ENCODE peak calls at places on chromosomes 7 and 10, in four cellular contexts. Q is dorsolateral prefrontal cortex, H is cardiac fibroblast, B is fibroblast of lung. S is an unnamed sample.

GRCh38 chr7:80428161-80429054 is 83.5 kb downstream of the GNAT3 start:
- DNase-seq in Q (no peak), H (peak), B (peak), S (peak)

GRCh38 chr7:100866721-100867039 is 507 bp upstream of the TRIP6 start:
- DNase-seq in Q (no peak), H (no peak), B (no peak), S (no peak)

GRCh38 chr7:47677664-47678063 is 95.8 kb upstream of the TNS3 start:
- DNase-seq in Q (no peak), H (peak), B (peak), S (no peak)

GRCh38 chr7:136942396-136942795 is 73.9 kb downstream of the CHRM2 start:
- DNase-seq in Q (no peak), H (no peak), B (no peak), S (no peak)

GRCh38 chr7:151756076-151756731 is 120.7 kb downstream of the PRKAG2 start:
- DNase-seq in Q (no peak), H (peak), B (peak), S (no peak)

GRCh38 chr7:43735802-43736603 is 6.7 kb upstream of the COA1 start:
- DNase-seq in Q (no peak), H (peak), B (no peak), S (no peak)

GRCh38 chr7:117837841-117838240 is 35.4 kb downstream of the CTTNBP2 start:
- DNase-seq in Q (no peak), H (no peak), B (no peak), S (no peak)

GRCh38 chr7:8115547-8116402 is 146.2 kb downstream of the ICA1 start:
- DNase-seq in Q (no peak), H (no peak), B (no peak), S (no peak)

GRCh38 chr10:103576862-103577261 is 83.4 kb downstream of the NEURL1 start:
- DNase-seq in Q (no peak), H (no peak), B (no peak), S (no peak)

GRCh38 chr10:32210306-32211045 is 136.5 kb downstream of the EPC1 start:
- DNase-seq in Q (no peak), H (peak), B (peak), S (no peak)

GRCh38 chr10:117439243-117439912 is 64.1 kb upstream of the PDZD8 start:
- DNase-seq in Q (peak), H (peak), B (no peak), S (peak)

GRCh38 chr10:113179270-113179669 is 229.2 kb downstream of the TCF7L2 start:
- DNase-seq in Q (no peak), H (peak), B (no peak), S (no peak)

GRCh38 chr7:38448842-38449241 is 175.4 kb upstream of the TARP start:
- DNase-seq in Q (no peak), H (no peak), B (no peak), S (no peak)

GRCh38 chr7:1919539-1920265 is 249.6 kb downstream of the ELFN1 start:
- DNase-seq in Q (peak), H (no peak), B (peak), S (no peak)

GRCh38 chr10:48470893-48471805 is 133.7 kb downstream of the ARHGAP22 start:
- DNase-seq in Q (no peak), H (no peak), B (peak), S (no peak)
- TF ChIP-seq CTCF in Q (no peak), H (peak), B (no peak), S (no peak)

GRCh38 chr10:11743461-11744338 is 1.5 kb downstream of the ECHDC3 start:
- DNase-seq in Q (no peak), H (no peak), B (no peak), S (no peak)
- H3K4me3 ChIP-seq in Q (no peak), H (no peak), B (no peak), S (peak)

GRCh38 chr7:31488562-31489203 is 25.2 kb upstream of the ITPRID1 start:
- DNase-seq in Q (peak), H (peak), B (peak), S (peak)
- TF ChIP-seq CTCF in Q (peak), H (peak), B (peak), S (peak)

DNA sequence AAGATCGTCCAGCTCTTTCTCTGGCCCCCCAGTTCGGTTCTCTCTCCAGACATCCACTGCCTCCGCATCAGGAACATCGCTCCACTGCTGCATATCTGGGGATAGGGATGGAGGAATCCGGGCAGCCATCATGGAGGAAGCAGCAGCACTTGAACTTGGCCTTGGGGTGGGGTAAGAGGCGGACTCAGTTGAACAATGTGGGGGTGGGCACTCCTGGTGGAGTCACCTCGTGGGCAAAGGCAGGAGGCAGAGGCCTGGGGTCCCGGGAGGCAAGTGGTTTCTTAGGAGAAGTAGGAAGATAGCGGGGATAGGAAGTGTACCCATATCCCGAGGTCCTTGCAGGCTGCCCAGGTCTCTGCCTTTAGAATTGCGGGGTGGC is 98.3 kb downstream of the CHST15 start:
- DNase-seq in Q (no peak), H (no peak), B (no peak), S (no peak)
- H3K4me3 ChIP-seq in Q (no peak), H (peak), B (peak), S (peak)

DNA sequence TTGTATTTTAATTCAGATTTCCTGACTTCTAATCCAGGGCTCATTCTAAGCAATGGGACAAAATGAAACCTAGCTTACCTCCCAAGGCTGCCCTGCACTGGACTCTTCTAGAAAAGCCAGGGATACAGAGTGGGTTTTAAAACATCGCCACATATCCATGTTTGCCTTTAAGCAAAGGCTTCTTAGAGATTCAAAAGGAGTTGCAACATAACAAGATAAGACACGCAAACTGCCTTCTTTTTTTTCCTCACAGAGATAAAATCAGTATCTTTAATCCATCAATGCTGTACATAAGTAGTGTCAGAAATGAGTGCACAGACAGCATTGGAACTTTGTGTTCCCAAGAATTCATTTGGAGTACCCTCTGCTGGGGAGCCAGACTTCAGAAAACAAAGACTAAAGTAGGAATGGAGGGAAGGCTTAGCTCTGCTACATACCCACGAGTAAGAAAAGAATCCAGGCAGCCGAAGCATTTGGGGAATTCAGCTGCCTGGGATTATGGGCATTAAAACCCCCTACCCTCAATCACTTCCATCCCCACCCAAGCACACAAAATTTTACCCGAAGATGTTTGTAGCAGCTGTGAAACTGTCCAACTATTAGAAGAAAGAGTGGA is 427.8 kb downstream of the ARL4A start:
- DNase-seq in Q (no peak), H (peak), B (peak), S (no peak)
- TF ChIP-seq CTCF in Q (no peak), H (peak), B (no peak), S (no peak)

GRCh38 chr10:128247576-128247975 is 121.4 kb upstream of the MKI67 start:
- DNase-seq in Q (no peak), H (no peak), B (no peak), S (no peak)
- H3K4me3 ChIP-seq in Q (no peak), H (no peak), B (no peak), S (no peak)

S was measured in epithelial cell of proximal tubule.